ENCODE peak calls at places on chromosome 13, in six cellular contexts. E is NCI-H345; Z is CD4-positive, alpha-beta T cell; R is stimulated activated CD8-positive, alpha-beta memory T cell treated with anti-CD3 and anti-CD28 coated beads, Interleukin-4, amount 100 ng/mL, for 1 hour; J is heart left ventricle; M is suprapubic skin. B is an unnamed sample.

GRCh38 chr13:86051134-86052103 is 252.2 kb upstream of the SLITRK6 start:
- DNase-seq in J (no peak), E (peak; percentile 94), R (no peak), M (no peak), Z (no peak), B (no peak)

GRCh38 chr13:66102864-66103263 is 1127.3 kb downstream of the PCDH9 start:
- DNase-seq in M (no peak), R (no peak), E (no peak), J (no peak), Z (no peak), B (no peak)

GRCh38 chr13:32261567-32261966 is 53.6 kb downstream of the ZAR1L start:
- DNase-seq in J (peak; percentile 89), Z (no peak), M (no peak), E (peak; percentile 42), R (no peak), B (no peak)

GRCh38 chr13:79519252-79519651 is 38.3 kb downstream of the NDFIP2 start:
- DNase-seq in R (no peak), E (no peak), J (no peak), Z (no peak), M (no peak), B (no peak)

GRCh38 chr13:110572778-110573118 is 11.2 kb upstream of the RAB20 start:
- DNase-seq in R (no peak), E (no peak), M (no peak), Z (no peak), J (no peak), B (no peak)

GRCh38 chr13:95644611-95645052 is at the start of gene DZIP1:
- DNase-seq in J (peak; percentile 81), E (peak; percentile 89), R (no peak), Z (no peak), M (peak; percentile 79), B (no peak)

GRCh38 chr13:72648513-72649065 is 78.8 kb downstream of the MZT1 start:
- DNase-seq in Z (no peak), R (no peak), E (no peak), J (no peak), M (no peak), B (no peak)

GRCh38 chr13:39226359-39226758 is 188.1 kb downstream of the NHLRC3 start:
- DNase-seq in E (no peak), Z (no peak), J (peak; percentile 68), R (no peak), M (no peak), B (no peak)

GRCh38 chr13:80340643-80341097 is 256 bp downstream of the SPRY2 start:
- DNase-seq in M (peak; percentile 65), R (no peak), E (peak; percentile 71), Z (no peak), J (peak; percentile 41), B (no peak)

GRCh38 chr13:82627183-82627582 is 1255.1 kb downstream of the SLITRK1 start:
- DNase-seq in E (no peak), Z (no peak), J (no peak), R (no peak), M (no peak), B (no peak)